ENCODE peak calls at places on chromosomes 13 and 19, in seven cellular contexts. Z is cardiac fibroblast, Q is lung, J is heart left ventricle, M is endothelial cell, G is pancreas, N is glutamatergic neuron. P is an unnamed sample.

GRCh38 chr19:919157-920050 is 2.3 kb downstream of the KISS1R start:
- DNase-seq in M (no peak), J (no peak), Z (no peak), N (no peak), G (no peak), Q (no peak), P (no peak)

GRCh38 chr19:18698321-18699167 is 15.1 kb downstream of the CRTC1 start:
- DNase-seq in Q (no peak), J (no peak), Z (no peak), M (no peak), N (no peak), G (no peak), P (no peak)

GRCh38 chr19:28577199-28577598 is 635.8 kb downstream of the UQCRFS1 start:
- DNase-seq in Z (no peak), N (no peak), Q (no peak), G (no peak), J (no peak), M (no peak), P (no peak)

GRCh38 chr13:106500450-106500849 is 35.0 kb downstream of the EFNB2 start:
- DNase-seq in M (no peak), Q (no peak), Z (peak), N (no peak), J (no peak), G (no peak), P (no peak)

GRCh38 chr19:48715276-48715675 is 4.2 kb downstream of the MAMSTR start:
- DNase-seq in G (no peak), N (no peak), Z (no peak), M (no peak), J (peak), Q (no peak), P (no peak)

GRCh38 chr19:31436121-31436776 is 87.0 kb upstream of the TSHZ3 start:
- DNase-seq in J (no peak), M (no peak), Q (peak), Z (peak), G (no peak), N (no peak), P (peak)

GRCh38 chr13:85666356-85666755 is 132.9 kb downstream of the SLITRK6 start:
- DNase-seq in J (no peak), G (no peak), Z (no peak), N (no peak), M (no peak), Q (no peak), P (no peak)

GRCh38 chr13:106329941-106330340 is 205.5 kb downstream of the EFNB2 start:
- DNase-seq in M (no peak), N (no peak), J (no peak), Q (no peak), Z (no peak), G (no peak), P (no peak)

GRCh38 chr19:14471436-14472187 is 3.5 kb downstream of the PTGER1 start:
- DNase-seq in M (no peak), Q (no peak), N (no peak), Z (no peak), G (no peak), J (no peak), P (no peak)

GRCh38 chr13:29991343-29991742 is 140.9 kb upstream of the UBL3 start:
- DNase-seq in Z (peak), Q (no peak), G (no peak), M (no peak), N (no peak), J (no peak), P (no peak)

GRCh38 chr13:33932765-33933406 is 114.9 kb downstream of the RFC3 start:
- DNase-seq in J (no peak), Q (no peak), M (no peak), Z (no peak), N (no peak), G (no peak), P (no peak)

GRCh38 chr19:42176990-42177685 is 40.3 kb downstream of the DEDD2 start:
- DNase-seq in Z (peak), N (peak), Q (peak), G (peak), J (peak), M (peak), P (peak)

GRCh38 chr13:39415403-39415802 is 187.6 kb downstream of the LHFPL6 start:
- DNase-seq in Z (peak), G (no peak), J (peak), N (peak), M (peak), Q (peak), P (no peak)

GRCh38 chr19:36456831-36457230 is 32.5 kb downstream of the ZNF566 start:
- DNase-seq in Q (no peak), M (no peak), Z (no peak), N (no peak), G (no peak), J (no peak), P (no peak)

GRCh38 chr19:45215391-45216191 is 29.6 kb downstream of the EXOC3L2 start:
- DNase-seq in J (no peak), Q (peak), Z (no peak), M (peak), N (peak), G (peak), P (no peak)

GRCh38 chr19:4375164-4375619 is 25.2 kb downstream of the SH3GL1 start:
- DNase-seq in J (peak), M (no peak), Q (peak), N (no peak), Z (no peak), G (no peak), P (no peak)

GRCh38 chr13:21997726-21998125 is 326.9 kb downstream of the FGF9 start:
- DNase-seq in Z (no peak), M (no peak), G (no peak), N (no peak), Q (no peak), J (no peak), P (no peak)

GRCh38 chr13:66518068-66518467 is 712.1 kb downstream of the PCDH9 start:
- DNase-seq in M (no peak), G (no peak), N (no peak), Z (no peak), Q (no peak), J (no peak), P (no peak)

GRCh38 chr13:68176486-68176885 is 946.4 kb upstream of the PCDH9 start:
- DNase-seq in M (no peak), N (no peak), G (no peak), Q (no peak), J (no peak), Z (peak), P (no peak)

GRCh38 chr19:29519931-29520330 is 5.9 kb upstream of the VSTM2B start:
- DNase-seq in M (no peak), Z (no peak), J (no peak), Q (no peak), N (no peak), G (no peak), P (no peak)

DNA sequence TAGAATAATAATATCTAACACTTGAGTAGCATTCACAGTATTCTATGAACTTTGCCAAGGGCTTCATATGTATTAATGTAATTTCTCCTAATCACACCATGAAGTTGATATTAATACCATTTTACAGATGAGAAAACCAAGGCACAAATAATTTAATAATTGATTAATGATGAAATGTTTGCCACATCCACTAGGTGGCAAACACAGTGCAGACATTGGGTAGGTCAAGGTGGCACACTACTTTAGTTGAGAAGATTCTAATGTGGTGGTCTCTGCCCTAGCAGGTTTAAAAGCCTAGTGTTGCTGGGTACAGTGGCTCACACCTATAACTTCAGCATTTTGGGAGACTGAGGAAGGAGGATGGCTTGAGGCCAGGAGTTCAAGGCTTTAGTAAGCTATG is 412.4 kb downstream of the SUCLA2 start:
- DNase-seq in J (no peak), N (no peak), Z (no peak), G (no peak), M (no peak), Q (no peak), P (no peak)
- TF ChIP-seq CTCF in J (no peak), N (peak), Z (peak), G (no peak), M (peak), Q (no peak), P (no peak)

GRCh38 chr13:112873851-112874750 is 94.9 kb upstream of the MCF2L start:
- DNase-seq in M (peak), Q (peak), Z (peak), N (peak), J (peak), G (peak), P (no peak)

GRCh38 chr13:112876305-112877000 is 92.6 kb upstream of the MCF2L start:
- DNase-seq in J (no peak), Q (no peak), G (peak), N (no peak), M (no peak), Z (no peak), P (no peak)

GRCh38 chr13:112877066-112877465 is 91.9 kb upstream of the MCF2L start:
- DNase-seq in Z (no peak), G (peak), Q (no peak), N (peak), M (no peak), J (no peak), P (no peak)

GRCh38 chr13:112875627-112876026 is 93.4 kb upstream of the MCF2L start:
- DNase-seq in M (no peak), J (no peak), Z (no peak), Q (no peak), N (peak), G (no peak), P (no peak)

GRCh38 chr13:112874751-112875300 is 94.2 kb upstream of the MCF2L start:
- DNase-seq in Z (no peak), G (no peak), N (peak), M (no peak), J (no peak), Q (no peak), P (no peak)
- TF ChIP-seq CTCF in Z (no peak), G (no peak), N (peak), M (peak), J (peak), Q (no peak), P (no peak)

GRCh38 chr13:108610517-108610916 is 18.9 kb upstream of the MYO16 start:
- DNase-seq in J (no peak), G (no peak), Q (no peak), Z (no peak), M (no peak), N (no peak), P (no peak)

GRCh38 chr13:108606424-108606823 is 23.0 kb upstream of the MYO16 start:
- DNase-seq in J (no peak), Z (no peak), G (no peak), N (no peak), Q (no peak), M (no peak), P (no peak)

GRCh38 chr13:108615241-108615640 is 14.2 kb upstream of the MYO16 start:
- DNase-seq in G (no peak), N (no peak), Q (no peak), Z (no peak), M (no peak), J (no peak), P (no peak)

DNA sequence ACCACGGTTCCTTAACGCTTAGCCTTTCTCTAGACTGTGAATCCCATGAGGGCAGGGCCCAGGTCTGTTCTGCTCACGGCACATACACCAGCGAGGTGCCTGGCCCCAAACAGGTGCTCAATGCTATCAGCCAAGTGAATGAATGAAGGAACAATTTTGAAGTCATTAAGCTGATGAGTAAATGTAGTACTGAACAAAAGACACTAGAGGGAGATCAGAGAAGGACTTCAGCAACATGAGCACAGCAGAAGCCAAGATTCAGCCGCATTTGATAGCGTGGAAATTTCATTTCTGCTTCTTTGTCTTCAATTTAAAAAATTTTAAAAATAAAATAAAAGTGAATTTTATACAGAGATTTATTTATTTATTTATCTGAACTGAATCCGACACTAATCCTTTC is 20.1 kb upstream of the MYO16 start:
- DNase-seq in M (no peak), Z (peak), J (no peak), G (no peak), Q (no peak), N (no peak), P (no peak)
- TF ChIP-seq CTCF in M (peak), Z (peak), J (peak), G (no peak), Q (no peak), N (peak), P (peak)

DNA sequence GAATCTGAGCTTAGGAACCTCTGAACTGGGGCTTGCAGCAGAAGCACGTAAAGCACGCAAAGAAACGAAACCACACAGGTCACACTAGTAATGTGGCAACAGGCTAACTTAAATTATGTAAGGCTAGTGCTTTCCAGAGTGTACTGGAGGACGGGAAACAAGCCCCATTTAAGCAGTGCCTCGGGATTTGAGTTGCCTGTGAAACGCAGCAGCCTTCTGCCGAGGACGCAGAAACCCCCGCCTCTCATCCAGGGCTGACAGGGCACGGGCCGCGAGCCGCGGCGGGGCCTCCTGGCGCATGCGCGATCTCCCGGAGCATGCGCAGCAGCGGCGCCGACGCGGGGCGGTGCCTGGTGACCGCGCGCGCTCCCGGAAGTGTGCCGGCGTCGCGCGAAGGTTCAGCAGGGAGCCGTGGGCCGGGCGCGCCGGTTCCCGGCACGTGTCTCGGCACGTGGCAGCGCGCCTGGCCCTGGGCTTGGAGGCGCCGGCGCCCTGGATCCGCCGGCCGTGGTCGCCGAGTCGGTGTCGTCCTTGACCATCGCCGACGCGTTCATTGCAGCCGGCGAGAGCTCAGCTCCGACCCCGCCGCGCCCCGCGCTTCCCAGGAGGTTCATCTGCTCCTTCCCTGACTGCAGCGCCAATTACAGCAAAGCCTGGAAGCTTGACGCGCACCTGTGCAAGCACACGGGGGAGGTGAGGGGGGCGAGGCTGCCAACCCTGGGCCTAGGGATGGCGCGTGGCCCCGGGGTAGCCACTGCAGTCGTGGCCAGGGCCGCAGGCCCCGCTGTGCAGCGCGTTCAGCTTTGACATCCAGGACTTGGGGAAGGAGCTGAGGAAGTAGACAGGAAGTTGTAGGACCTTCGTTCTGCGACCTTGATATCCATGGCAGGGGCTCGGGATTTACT is at the start of gene GTF3A:
- DNase-seq in M (peak), G (peak), J (peak), N (peak), Q (peak), Z (peak), P (peak)
- TF ChIP-seq CTCF in M (no peak), G (no peak), J (no peak), N (no peak), Q (no peak), Z (no peak), P (no peak)

GRCh38 chr13:45490068-45490467 is 25.3 kb downstream of the COG3 start:
- DNase-seq in G (no peak), Q (no peak), J (no peak), M (no peak), N (no peak), Z (no peak), P (no peak)
- TF ChIP-seq CTCF in G (no peak), Q (no peak), J (peak), M (peak), N (no peak), Z (no peak), P (peak)

GRCh38 chr13:99477493-99477892 is 23.8 kb upstream of the TM9SF2 start:
- DNase-seq in Q (no peak), G (no peak), Z (no peak), N (no peak), M (no peak), J (no peak), P (no peak)
- TF ChIP-seq CTCF in Q (no peak), G (no peak), Z (no peak), N (no peak), M (no peak), J (no peak), P (no peak)